ENCODE peak calls at places on chromosome 4, in eight cellular contexts. T is ACHN, C is astrocyte of the hippocampus, N is SK-N-DZ, P is fibroblast of gingiva, S is GM12864, W is adrenal gland, Y is nephron progenitor cell. U is an unnamed sample.

GRCh38 chr4:26058537-26058936 is 144.5 kb downstream of the SMIM20 start:
- DNase-seq in T (no peak), C (peak), N (no peak), P (no peak), S (no peak), W (no peak), Y (no peak), U (peak)

GRCh38 chr4:55907469-55907868 is 41.3 kb upstream of the CEP135 start:
- DNase-seq in T (no peak), C (no peak), N (no peak), P (no peak), S (no peak), W (no peak), Y (no peak), U (no peak)

GRCh38 chr4:122576261-122577188 is 44.3 kb downstream of the IL21 start:
- DNase-seq in T (peak), C (peak), N (peak), P (peak), S (no peak), W (no peak), Y (no peak), U (peak)

GRCh38 chr4:67593741-67594175 is 35.2 kb downstream of the STAP1 start:
- DNase-seq in T (no peak), C (no peak), N (no peak), P (peak), S (no peak), W (no peak), Y (no peak), U (no peak)

GRCh38 chr4:4289055-4289454 is 899 bp downstream of the LYAR start:
- DNase-seq in T (no peak), C (no peak), N (no peak), P (no peak), S (no peak), W (no peak), Y (no peak), U (peak)

GRCh38 chr4:78543424-78544238 is 7.9 kb upstream of the ANXA3 start:
- DNase-seq in T (no peak), C (peak), N (no peak), P (peak), S (no peak), W (no peak), Y (no peak), U (no peak)

GRCh38 chr4:52329894-52330293 is 278.8 kb downstream of the SPATA18 start:
- DNase-seq in T (no peak), C (no peak), N (no peak), P (no peak), S (no peak), W (no peak), Y (no peak), U (no peak)

GRCh38 chr4:73329300-73329699 is 70.7 kb upstream of the ANKRD17 start:
- DNase-seq in T (no peak), C (no peak), N (no peak), P (no peak), S (no peak), W (no peak), Y (no peak), U (no peak)

GRCh38 chr4:38150021-38150671 is 189.9 kb downstream of the PTTG2 start:
- DNase-seq in T (no peak), C (peak), N (no peak), P (peak), S (no peak), W (no peak), Y (no peak), U (no peak)

GRCh38 chr4:80335554-80336358 is at the start of gene CFAP299:
- DNase-seq in T (peak), C (peak), N (peak), P (peak), S (peak), W (peak), Y (peak), U (peak)

GRCh38 chr4:81664079-81664478 is 192.4 kb upstream of the RASGEF1B start:
- DNase-seq in T (no peak), C (peak), N (no peak), P (no peak), S (no peak), W (no peak), Y (no peak), U (no peak)

GRCh38 chr4:39609454-39609911 is 29.2 kb downstream of the SMIM14 start:
- DNase-seq in T (no peak), C (no peak), N (no peak), P (no peak), S (peak), W (no peak), Y (no peak), U (peak)

GRCh38 chr4:77193511-77194236 is 36.7 kb downstream of the CCNG2 start:
- DNase-seq in T (no peak), C (no peak), N (no peak), P (no peak), S (peak), W (peak), Y (peak), U (peak)

GRCh38 chr4:8544741-8545438 is 35.3 kb upstream of the GPR78 start:
- DNase-seq in T (no peak), C (no peak), N (no peak), P (no peak), S (no peak), W (no peak), Y (no peak), U (no peak)

GRCh38 chr4:138665851-138666250 is 349.7 kb upstream of the NOCT start:
- DNase-seq in T (no peak), C (no peak), N (no peak), P (no peak), S (no peak), W (no peak), Y (no peak), U (no peak)

GRCh38 chr4:79657379-79657778 is 249.4 kb upstream of the GK2 start:
- DNase-seq in T (no peak), C (no peak), N (no peak), P (no peak), S (no peak), W (no peak), Y (no peak), U (no peak)

GRCh38 chr4:89539797-89540711 is 232.5 kb upstream of the GPRIN3 start:
- DNase-seq in T (no peak), C (peak), N (no peak), P (no peak), S (no peak), W (no peak), Y (no peak), U (no peak)

GRCh38 chr4:177667687-177668086 is 225.4 kb upstream of the AGA start:
- DNase-seq in T (peak), C (no peak), N (no peak), P (no peak), S (no peak), W (no peak), Y (no peak), U (no peak)

GRCh38 chr4:73613130-73613529 is 7.1 kb downstream of the RASSF6 start:
- DNase-seq in T (no peak), C (no peak), N (no peak), P (no peak), S (no peak), W (no peak), Y (no peak), U (no peak)

GRCh38 chr4:122540827-122541226 is 80.0 kb downstream of the IL21 start:
- DNase-seq in T (no peak), C (no peak), N (no peak), P (no peak), S (no peak), W (no peak), Y (no peak), U (no peak)

GRCh38 chr4:136768925-136769275 is 763.4 kb downstream of the PCDH18 start:
- DNase-seq in T (no peak), C (peak), N (no peak), P (peak), S (no peak), W (no peak), Y (peak), U (no peak)

U was measured in activated CD8-positive, alpha-beta T cell treated with anti-CD3 and anti-CD28 coated beads for 36 hours.